ENCODE peak calls at places on chromosomes 5 and 9, in four cellular contexts. O is nephron progenitor cell, W is B cell, B is tibial artery. F is an unnamed sample.

GRCh38 chr5:939368-939767 is 46.7 kb downstream of the TRIP13 start:
- DNase-seq in O (no peak), W (no peak), B (no peak), F (no peak)

GRCh38 chr5:56456002-56456401 is 222.9 kb upstream of the ANKRD55 start:
- DNase-seq in O (no peak), W (no peak), B (no peak), F (no peak)

GRCh38 chr9:96498796-96499195 is 48.8 kb downstream of the HABP4 start:
- DNase-seq in O (no peak), W (no peak), B (peak), F (no peak)

GRCh38 chr5:103441523-103441922 is 121.1 kb downstream of the NUDT12 start:
- DNase-seq in O (no peak), W (no peak), B (no peak), F (peak)

GRCh38 chr9:125822160-125822559 is 75.0 kb downstream of the PBX3 start:
- DNase-seq in O (no peak), W (no peak), B (no peak), F (no peak)

GRCh38 chr9:127862075-127863011 is 7.9 kb upstream of the ENG start:
- DNase-seq in O (no peak), W (peak), B (peak), F (no peak)

GRCh38 chr9:136229096-136230065 is 16.2 kb downstream of the QSOX2 start:
- DNase-seq in O (no peak), W (no peak), B (no peak), F (no peak)

GRCh38 chr9:89597711-89598707 is 6.8 kb upstream of the GADD45G start:
- DNase-seq in O (peak), W (no peak), B (no peak), F (peak)

GRCh38 chr9:135167356-135167755 is 79.9 kb downstream of the OLFM1 start:
- DNase-seq in O (no peak), W (no peak), B (no peak), F (no peak)

GRCh38 chr5:173825215-173825865 is 62.8 kb upstream of the CPEB4 start:
- DNase-seq in O (no peak), W (no peak), B (peak), F (no peak)

GRCh38 chr5:55427157-55427556 is 107.6 kb downstream of the PLPP1 start:
- DNase-seq in O (no peak), W (no peak), B (no peak), F (no peak)

GRCh38 chr5:179167871-179168451 is 107.8 kb downstream of the ZNF354C start:
- DNase-seq in O (no peak), W (no peak), B (peak), F (no peak)

GRCh38 chr5:178940569-178941360 is at the start of gene ZNF454:
- DNase-seq in O (peak), W (no peak), B (peak), F (no peak)

GRCh38 chr5:173451651-173452050 is 123.4 kb upstream of the STC2 start:
- DNase-seq in O (no peak), W (no peak), B (no peak), F (no peak)

GRCh38 chr9:7226007-7226670 is 468.4 kb downstream of the KDM4C start:
- DNase-seq in O (no peak), W (no peak), B (no peak), F (no peak)

GRCh38 chr9:131800366-131800765 is 60.5 kb upstream of the RAPGEF1 start:
- DNase-seq in O (no peak), W (no peak), B (no peak), F (no peak)

F was measured in MM.1S.